ENCODE peak calls at places on chromosomes 2 and 18, in eight cellular contexts. R, M, U, X, L, Q, E and J are unnamed samples.

GRCh38 chr18:52422985-52423601 is 83.1 kb downstream of the DCC start:
- DNase-seq in R (no peak), M (no peak), U (no peak), X (peak), L (no peak), Q (no peak), E (no peak), J (no peak)

GRCh38 chr2:22360735-22361374 is 1024.1 kb upstream of the KLHL29 start:
- DNase-seq in R (no peak), M (no peak), U (no peak), X (no peak), L (no peak), Q (no peak), E (no peak), J (no peak)

GRCh38 chr2:227805578-227805977 is 8.1 kb upstream of the CCL20 start:
- DNase-seq in R (no peak), M (peak), U (no peak), X (no peak), L (no peak), Q (no peak), E (no peak), J (no peak)

GRCh38 chr18:68467966-68468365 is 246.9 kb downstream of the TMX3 start:
- DNase-seq in R (no peak), M (no peak), U (no peak), X (no peak), L (no peak), Q (no peak), E (no peak), J (no peak)

GRCh38 chr2:215751200-215751910 is 262.0 kb downstream of the MREG start:
- DNase-seq in R (no peak), M (no peak), U (no peak), X (no peak), L (peak), Q (no peak), E (no peak), J (no peak)

GRCh38 chr2:49050265-49050664 is 104.0 kb downstream of the FSHR start:
- DNase-seq in R (no peak), M (no peak), U (no peak), X (no peak), L (no peak), Q (no peak), E (no peak), J (no peak)

GRCh38 chr18:28153485-28154065 is 23.4 kb downstream of the CDH2 start:
- DNase-seq in R (no peak), M (no peak), U (no peak), X (no peak), L (no peak), Q (no peak), E (no peak), J (no peak)

GRCh38 chr2:218041302-218042165 is 27.5 kb upstream of the RUFY4 start:
- DNase-seq in R (no peak), M (no peak), U (no peak), X (no peak), L (no peak), Q (no peak), E (no peak), J (no peak)

GRCh38 chr2:100852999-100853908 is 33.3 kb downstream of the NPAS2 start:
- DNase-seq in R (no peak), M (no peak), U (no peak), X (peak), L (peak), Q (no peak), E (no peak), J (no peak)

GRCh38 chr2:44543773-44544725 is 182.3 kb downstream of the CAMKMT start:
- DNase-seq in R (no peak), M (no peak), U (no peak), X (peak), L (no peak), Q (no peak), E (peak), J (peak)

GRCh38 chr2:68971591-68972231 is 2.7 kb upstream of the GKN1 start:
- DNase-seq in R (no peak), M (no peak), U (no peak), X (no peak), L (no peak), Q (no peak), E (no peak), J (no peak)

GRCh38 chr18:4356929-4357328 is 98.2 kb downstream of the DLGAP1 start:
- DNase-seq in R (no peak), M (no peak), U (no peak), X (no peak), L (no peak), Q (no peak), E (no peak), J (no peak)

GRCh38 chr2:21895200-21895599 is 771.4 kb downstream of the TDRD15 start:
- DNase-seq in R (no peak), M (no peak), U (no peak), X (no peak), L (no peak), Q (no peak), E (no peak), J (no peak)

GRCh38 chr2:74777161-74777900 is 56.6 kb upstream of the HK2 start:
- DNase-seq in R (no peak), M (peak), U (no peak), X (no peak), L (no peak), Q (no peak), E (no peak), J (no peak)

GRCh38 chr2:240955306-240956101 is 42.9 kb upstream of the SNED1 start:
- DNase-seq in R (no peak), M (no peak), U (no peak), X (no peak), L (no peak), Q (no peak), E (no peak), J (no peak)

GRCh38 chr2:202765435-202765834 is 106.1 kb downstream of the ICA1L start:
- DNase-seq in R (no peak), M (no peak), U (no peak), X (no peak), L (no peak), Q (no peak), E (no peak), J (no peak)

GRCh38 chr18:9898792-9899549 is 13.2 kb downstream of the TXNDC2 start:
- DNase-seq in R (peak), M (no peak), U (peak), X (no peak), L (peak), Q (peak), E (no peak), J (no peak)

GRCh38 chr2:73938761-73939352 is 12.2 kb downstream of the DGUOK start:
- DNase-seq in R (no peak), M (no peak), U (no peak), X (no peak), L (no peak), Q (no peak), E (no peak), J (no peak)

GRCh38 chr2:146489386-146489785 is 1355.4 kb upstream of the ACVR2A start:
- DNase-seq in R (no peak), M (no peak), U (no peak), X (no peak), L (no peak), Q (no peak), E (no peak), J (no peak)

GRCh38 chr2:210782222-210782621 is 225.8 kb downstream of the CPS1 start:
- DNase-seq in R (no peak), M (no peak), U (no peak), X (no peak), L (no peak), Q (no peak), E (no peak), J (no peak)

DNA sequence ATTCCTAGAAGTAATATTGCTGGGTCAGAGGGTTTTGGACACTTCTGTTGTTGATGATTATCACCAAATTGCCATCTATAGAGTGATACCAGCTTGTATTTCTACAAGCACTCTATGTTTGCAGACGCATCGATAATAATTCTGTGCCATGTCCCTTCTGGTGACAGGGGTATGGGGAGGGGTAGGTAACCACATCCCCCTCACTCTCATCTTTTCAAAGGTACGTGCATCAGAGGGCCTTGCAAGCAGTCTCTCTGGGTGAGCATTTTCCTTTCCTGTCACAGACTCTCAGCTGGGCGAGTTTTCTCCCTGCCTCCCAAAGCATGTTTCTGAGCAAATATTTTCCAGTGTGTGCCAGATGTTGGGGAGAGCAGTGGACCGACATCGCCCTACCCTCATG is 98.0 kb downstream of the SMAD7 start:
- DNase-seq in R (no peak), M (no peak), U (no peak), X (no peak), L (no peak), Q (no peak), E (no peak), J (no peak)
- TF ChIP-seq POLR2AphosphoS5 in R (no peak), M (no peak), U (no peak), X (no peak), L (no peak), Q (no peak), E (no peak), J (no peak)

GRCh38 chr2:170772295-170772694 is 2.1 kb downstream of the ERICH2 start:
- DNase-seq in R (no peak), M (no peak), U (no peak), X (no peak), L (no peak), Q (no peak), E (no peak), J (no peak)

GRCh38 chr2:170770304-170771048 is at the start of gene ERICH2:
- DNase-seq in R (peak), M (no peak), U (peak), X (peak), L (peak), Q (peak), E (peak), J (no peak)

GRCh38 chr2:170770008-170770303 is 222 bp upstream of the ERICH2 start:
- DNase-seq in R (no peak), M (no peak), U (no peak), X (no peak), L (no peak), Q (no peak), E (no peak), J (no peak)

GRCh38 chr2:170774074-170774473 is 3.9 kb downstream of the ERICH2 start:
- DNase-seq in R (no peak), M (no peak), U (no peak), X (no peak), L (no peak), Q (no peak), E (no peak), J (no peak)

GRCh38 chr2:170771049-170771937 is 1.1 kb downstream of the ERICH2 start:
- DNase-seq in R (peak), M (no peak), U (no peak), X (peak), L (peak), Q (no peak), E (no peak), J (no peak)
- TF ChIP-seq EZH2 in R (no peak), M (no peak), U (peak), X (no peak), L (peak), Q (no peak), E (no peak), J (no peak)

GRCh38 chr2:207331674-207332073 is 165.9 kb upstream of the KLF7 start:
- DNase-seq in R (no peak), M (no peak), U (no peak), X (no peak), L (no peak), Q (no peak), E (no peak), J (no peak)

GRCh38 chr2:207333599-207334308 is 168.0 kb upstream of the KLF7 start:
- DNase-seq in R (no peak), M (no peak), U (no peak), X (no peak), L (no peak), Q (no peak), E (no peak), J (no peak)

GRCh38 chr2:207328944-207329386 is 163.2 kb upstream of the KLF7 start:
- DNase-seq in R (no peak), M (no peak), U (no peak), X (no peak), L (no peak), Q (no peak), E (no peak), J (no peak)

GRCh38 chr2:207332473-207333212 is 166.9 kb upstream of the KLF7 start:
- DNase-seq in R (no peak), M (no peak), U (peak), X (no peak), L (no peak), Q (no peak), E (no peak), J (no peak)

GRCh38 chr2:207330912-207331311 is 165.2 kb upstream of the KLF7 start:
- DNase-seq in R (peak), M (peak), U (peak), X (no peak), L (no peak), Q (no peak), E (no peak), J (no peak)
- H3K27ac ChIP-seq in R (no peak), M (peak), U (peak), X (no peak), L (no peak), Q (no peak), E (no peak), J (no peak)

GRCh38 chr18:58222439-58223125 is 178.6 kb downstream of the NEDD4L start:
- DNase-seq in R (no peak), M (no peak), U (peak), X (no peak), L (no peak), Q (no peak), E (no peak), J (no peak)

GRCh38 chr18:58224425-58224750 is 180.4 kb downstream of the NEDD4L start:
- DNase-seq in R (no peak), M (no peak), U (no peak), X (no peak), L (no peak), Q (no peak), E (no peak), J (no peak)

GRCh38 chr18:58225101-58225500 is 181.1 kb downstream of the NEDD4L start:
- DNase-seq in R (no peak), M (peak), U (no peak), X (no peak), L (no peak), Q (no peak), E (no peak), J (no peak)

GRCh38 chr18:58226476-58226875 is 182.4 kb downstream of the NEDD4L start:
- DNase-seq in R (no peak), M (no peak), U (no peak), X (no peak), L (no peak), Q (no peak), E (no peak), J (no peak)

DNA sequence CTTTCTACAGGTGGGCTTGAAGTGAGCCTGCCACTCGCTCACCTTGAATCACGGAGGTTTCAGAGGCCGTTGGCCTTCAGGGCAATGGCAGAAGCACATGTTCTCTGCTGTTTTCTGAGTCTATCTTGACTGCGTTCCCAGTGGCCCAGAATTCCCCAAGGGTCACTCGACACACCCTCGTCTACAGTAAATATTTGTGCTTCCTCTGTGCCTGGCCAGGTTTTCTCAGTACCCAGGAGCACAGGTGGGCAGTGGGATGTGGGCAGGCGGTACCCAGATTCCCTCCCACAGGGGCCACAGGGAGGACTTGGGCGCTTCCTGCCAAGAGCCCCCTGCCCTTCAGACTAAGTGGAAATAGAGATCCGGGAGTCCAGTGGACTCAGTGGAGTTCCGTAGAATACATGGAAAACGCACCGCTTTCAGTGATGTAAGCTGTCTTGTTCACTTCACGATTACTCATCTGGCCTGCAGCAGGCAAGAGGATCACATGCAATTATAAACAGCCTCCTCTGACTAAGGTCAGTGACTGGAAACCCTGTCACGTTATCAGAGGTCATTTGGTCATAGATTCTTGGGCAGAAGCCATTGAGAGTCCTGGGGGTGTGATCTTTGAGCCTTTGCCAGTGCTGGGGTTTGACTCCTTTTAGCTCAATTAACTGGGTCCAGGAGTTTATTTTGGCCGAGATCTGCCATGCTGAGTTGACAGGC is 179.8 kb downstream of the NEDD4L start:
- DNase-seq in R (peak), M (no peak), U (peak), X (no peak), L (peak), Q (peak), E (no peak), J (no peak)
- TF ChIP-seq POLR2AphosphoS5 in R (peak), M (no peak), U (peak), X (no peak), L (no peak), Q (peak), E (no peak), J (no peak)

GRCh38 chr18:33652645-33653044 is 74.6 kb downstream of the ASXL3 start:
- DNase-seq in R (no peak), M (no peak), U (no peak), X (no peak), L (no peak), Q (no peak), E (no peak), J (no peak)
- TF ChIP-seq EZH2 in R (no peak), M (no peak), U (no peak), X (no peak), L (no peak), Q (no peak), E (no peak), J (no peak)

GRCh38 chr2:120734930-120735611 is 597 bp upstream of the GLI2 start:
- DNase-seq in R (no peak), M (no peak), U (no peak), X (peak), L (no peak), Q (no peak), E (no peak), J (no peak)
- H3K27ac ChIP-seq in R (no peak), M (no peak), U (no peak), X (peak), L (no peak), Q (no peak), E (no peak), J (peak)

GRCh38 chr18:501406-501714 is 859 bp upstream of the COLEC12 start:
- DNase-seq in R (no peak), M (no peak), U (no peak), X (peak), L (no peak), Q (no peak), E (no peak), J (no peak)

GRCh38 chr18:498901-499300 is 1.6 kb downstream of the COLEC12 start:
- DNase-seq in R (no peak), M (no peak), U (no peak), X (peak), L (no peak), Q (no peak), E (no peak), J (no peak)

GRCh38 chr18:500556-501405 is at the start of gene COLEC12:
- DNase-seq in R (no peak), M (no peak), U (no peak), X (peak), L (no peak), Q (peak), E (no peak), J (no peak)

GRCh38 chr18:500230-500555 is 308 bp downstream of the COLEC12 start:
- DNase-seq in R (no peak), M (no peak), U (no peak), X (peak), L (no peak), Q (no peak), E (no peak), J (no peak)

GRCh38 chr18:499351-500229 is 911 bp downstream of the COLEC12 start:
- DNase-seq in R (no peak), M (no peak), U (peak), X (peak), L (peak), Q (no peak), E (no peak), J (peak)
- TF ChIP-seq POLR2AphosphoS5 in R (no peak), M (no peak), U (no peak), X (no peak), L (no peak), Q (no peak), E (no peak), J (no peak)

DNA sequence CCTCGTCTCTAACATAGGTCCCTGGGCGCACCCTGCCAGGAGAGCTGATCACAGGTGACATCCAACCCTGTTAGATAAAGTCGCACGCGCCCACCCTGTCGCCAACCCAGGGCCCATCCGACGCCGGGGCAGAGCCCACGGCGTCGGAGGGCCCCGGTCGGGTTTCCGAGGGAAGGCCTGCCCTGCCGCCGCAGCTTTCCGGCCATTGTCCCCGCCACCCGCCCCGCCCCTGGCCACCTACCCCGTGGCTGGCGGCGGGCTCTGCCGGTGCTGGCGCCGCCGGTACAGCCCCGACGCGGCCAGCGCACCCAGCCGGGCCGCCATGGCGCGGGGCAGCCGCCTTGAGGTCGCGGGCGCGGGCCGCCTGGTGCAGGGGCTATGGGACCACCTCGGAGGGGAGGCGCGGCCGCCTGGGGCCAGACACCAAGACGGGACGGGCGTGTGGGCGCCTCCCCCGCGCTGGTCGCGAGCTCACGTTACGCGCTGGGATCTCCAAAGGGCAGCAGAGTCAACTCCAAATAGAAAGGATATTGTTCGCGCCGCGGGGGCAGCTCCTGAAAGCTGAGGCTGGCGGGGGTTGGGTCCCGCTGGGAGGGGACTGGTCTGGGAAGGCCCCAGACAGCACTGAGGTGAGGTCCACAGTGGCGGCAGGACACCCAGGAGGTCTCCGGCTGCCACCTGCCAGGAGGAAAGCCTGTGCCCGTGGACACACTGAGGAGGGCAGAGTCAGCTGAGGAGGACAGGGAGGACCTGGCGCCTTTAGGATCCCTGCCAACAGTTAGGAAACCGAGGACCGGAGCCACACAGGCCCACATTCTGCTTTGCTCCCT is 11.1 kb downstream of the LIMS2 start:
- DNase-seq in R (no peak), M (no peak), U (peak), X (peak), L (no peak), Q (no peak), E (no peak), J (no peak)
- TF ChIP-seq EZH2 in R (no peak), M (no peak), U (no peak), X (no peak), L (no peak), Q (peak), E (peak), J (no peak)